ENCODE peak calls at places on chromosomes 13 and 19, in six cellular contexts. One of them, this sample, is unnamed.

GRCh38 chr13:55359067-55359466 is 1781.7 kb upstream of the PRR20A start:
- DNase-seq in Calu3: no peak
- DNase-seq in gastrocnemius medialis: no peak
- DNase-seq in fibroblast of mammary gland: no peak
- DNase-seq in cardiac muscle cell: no peak
- DNase-seq in fibroblast of lung: no peak
- DNase-seq in this sample: no peak

GRCh38 chr13:44309771-44310767 is 63.6 kb upstream of the SERP2 start:
- DNase-seq in Calu3: no peak
- DNase-seq in gastrocnemius medialis: peak; percentile 89
- DNase-seq in fibroblast of mammary gland: peak; percentile 56
- DNase-seq in cardiac muscle cell: no peak
- DNase-seq in fibroblast of lung: peak; percentile 55
- DNase-seq in this sample: no peak

GRCh38 chr13:61891420-61891819 is 475.8 kb upstream of the PCDH20 start:
- DNase-seq in Calu3: no peak
- DNase-seq in gastrocnemius medialis: no peak
- DNase-seq in fibroblast of mammary gland: no peak
- DNase-seq in cardiac muscle cell: no peak
- DNase-seq in fibroblast of lung: no peak
- DNase-seq in this sample: no peak

GRCh38 chr19:41999878-42000208 is 5.8 kb upstream of the ATP1A3 start:
- DNase-seq in Calu3: no peak
- DNase-seq in gastrocnemius medialis: no peak
- DNase-seq in fibroblast of mammary gland: no peak
- DNase-seq in cardiac muscle cell: no peak
- DNase-seq in fibroblast of lung: no peak
- DNase-seq in this sample: no peak

GRCh38 chr13:110869805-110870706 is 44.8 kb downstream of the ANKRD10 start:
- DNase-seq in Calu3: peak; percentile 83
- DNase-seq in gastrocnemius medialis: peak; percentile 98
- DNase-seq in fibroblast of mammary gland: peak; percentile 100
- DNase-seq in cardiac muscle cell: peak; percentile 99
- DNase-seq in fibroblast of lung: peak; percentile 100
- DNase-seq in this sample: peak; percentile 99

GRCh38 chr13:109372666-109373065 is 413.7 kb downstream of the IRS2 start:
- DNase-seq in Calu3: no peak
- DNase-seq in gastrocnemius medialis: no peak
- DNase-seq in fibroblast of mammary gland: no peak
- DNase-seq in cardiac muscle cell: no peak
- DNase-seq in fibroblast of lung: no peak
- DNase-seq in this sample: no peak

GRCh38 chr19:38766276-38767047 is 6.9 kb downstream of the LGALS7 start:
- DNase-seq in Calu3: no peak
- DNase-seq in gastrocnemius medialis: no peak
- DNase-seq in fibroblast of mammary gland: no peak
- DNase-seq in cardiac muscle cell: no peak
- DNase-seq in fibroblast of lung: no peak
- DNase-seq in this sample: no peak

GRCh38 chr13:98174321-98174720 is 2.7 kb downstream of the RNF113B start:
- DNase-seq in Calu3: no peak
- DNase-seq in gastrocnemius medialis: no peak
- DNase-seq in fibroblast of mammary gland: peak; percentile 11
- DNase-seq in cardiac muscle cell: no peak
- DNase-seq in fibroblast of lung: peak; percentile 44
- DNase-seq in this sample: no peak

GRCh38 chr13:94968040-94968756 is 255.9 kb upstream of the SOX21 start:
- DNase-seq in Calu3: no peak
- DNase-seq in gastrocnemius medialis: no peak
- DNase-seq in fibroblast of mammary gland: no peak
- DNase-seq in cardiac muscle cell: peak; percentile 7
- DNase-seq in fibroblast of lung: peak; percentile 20
- DNase-seq in this sample: no peak

GRCh38 chr13:46595136-46595917 is 42.4 kb downstream of the LRCH1 start:
- DNase-seq in Calu3: no peak
- DNase-seq in gastrocnemius medialis: no peak
- DNase-seq in fibroblast of mammary gland: peak; percentile 55
- DNase-seq in cardiac muscle cell: peak; percentile 40
- DNase-seq in fibroblast of lung: peak; percentile 49
- DNase-seq in this sample: no peak

GRCh38 chr19:7657047-7657779 is 11.6 kb upstream of the RETN start:
- DNase-seq in Calu3: no peak
- DNase-seq in gastrocnemius medialis: no peak
- DNase-seq in fibroblast of mammary gland: peak; percentile 12
- DNase-seq in cardiac muscle cell: peak; percentile 54
- DNase-seq in fibroblast of lung: no peak
- DNase-seq in this sample: no peak

GRCh38 chr13:50678464-50679162 is 164.9 kb downstream of the DLEU7 start:
- DNase-seq in Calu3: peak; percentile 3
- DNase-seq in gastrocnemius medialis: no peak
- DNase-seq in fibroblast of mammary gland: peak; percentile 88
- DNase-seq in cardiac muscle cell: peak; percentile 70
- DNase-seq in fibroblast of lung: peak; percentile 99
- DNase-seq in this sample: peak; percentile 87

GRCh38 chr19:52946322-52947310 is 16.1 kb downstream of the ZNF816 start:
- DNase-seq in Calu3: no peak
- DNase-seq in gastrocnemius medialis: no peak
- DNase-seq in fibroblast of mammary gland: peak; percentile 21
- DNase-seq in cardiac muscle cell: peak; percentile 43
- DNase-seq in fibroblast of lung: peak; percentile 25
- DNase-seq in this sample: no peak

GRCh38 chr13:62185631-62186256 is 770.1 kb upstream of the PCDH20 start:
- DNase-seq in Calu3: no peak
- DNase-seq in gastrocnemius medialis: no peak
- DNase-seq in fibroblast of mammary gland: no peak
- DNase-seq in cardiac muscle cell: no peak
- DNase-seq in fibroblast of lung: no peak
- DNase-seq in this sample: no peak

GRCh38 chr19:10747271-10747670 is 29.4 kb downstream of the DNM2 start:
- DNase-seq in Calu3: no peak
- DNase-seq in gastrocnemius medialis: peak; percentile 64
- DNase-seq in fibroblast of mammary gland: no peak
- DNase-seq in cardiac muscle cell: no peak
- DNase-seq in fibroblast of lung: no peak
- DNase-seq in this sample: no peak

GRCh38 chr13:113129921-113130750 is 7.5 kb downstream of the F10 start:
- DNase-seq in Calu3: no peak
- DNase-seq in gastrocnemius medialis: peak; percentile 11
- DNase-seq in fibroblast of mammary gland: no peak
- DNase-seq in cardiac muscle cell: peak; percentile 75
- DNase-seq in fibroblast of lung: peak; percentile 31
- DNase-seq in this sample: no peak

GRCh38 chr19:43560687-43561086 is 14.6 kb downstream of the XRCC1 start:
- DNase-seq in Calu3: peak; percentile 11
- DNase-seq in gastrocnemius medialis: no peak
- DNase-seq in fibroblast of mammary gland: peak; percentile 76
- DNase-seq in cardiac muscle cell: no peak
- DNase-seq in fibroblast of lung: no peak
- DNase-seq in this sample: no peak

GRCh38 chr13:111919286-111919685 is 147.7 kb upstream of the SOX1 start:
- DNase-seq in Calu3: no peak
- DNase-seq in gastrocnemius medialis: no peak
- DNase-seq in fibroblast of mammary gland: no peak
- DNase-seq in cardiac muscle cell: no peak
- DNase-seq in fibroblast of lung: no peak
- DNase-seq in this sample: no peak

GRCh38 chr19:7229735-7230134 is 64.5 kb downstream of the INSR start:
- DNase-seq in Calu3: no peak
- DNase-seq in gastrocnemius medialis: no peak
- DNase-seq in fibroblast of mammary gland: no peak
- DNase-seq in cardiac muscle cell: no peak
- DNase-seq in fibroblast of lung: no peak
- DNase-seq in this sample: no peak

GRCh38 chr13:43195112-43195511 is 171.7 kb downstream of the DNAJC15 start:
- DNase-seq in Calu3: no peak
- DNase-seq in gastrocnemius medialis: no peak
- DNase-seq in fibroblast of mammary gland: no peak
- DNase-seq in cardiac muscle cell: no peak
- DNase-seq in fibroblast of lung: no peak
- DNase-seq in this sample: no peak

GRCh38 chr19:28642787-28643186 is 570.2 kb downstream of the UQCRFS1 start:
- DNase-seq in Calu3: no peak
- DNase-seq in gastrocnemius medialis: no peak
- DNase-seq in fibroblast of mammary gland: no peak
- DNase-seq in cardiac muscle cell: no peak
- DNase-seq in fibroblast of lung: no peak
- DNase-seq in this sample: no peak

GRCh38 chr13:110405597-110406450 is 98.7 kb downstream of the COL4A2 start:
- DNase-seq in Calu3: no peak
- DNase-seq in gastrocnemius medialis: no peak
- DNase-seq in fibroblast of mammary gland: peak; percentile 69
- DNase-seq in cardiac muscle cell: no peak
- DNase-seq in fibroblast of lung: peak; percentile 96
- DNase-seq in this sample: no peak

GRCh38 chr13:35768126-35768525 is 291.6 kb upstream of the MAB21L1 start:
- DNase-seq in Calu3: no peak
- DNase-seq in gastrocnemius medialis: no peak
- DNase-seq in fibroblast of mammary gland: no peak
- DNase-seq in cardiac muscle cell: no peak
- DNase-seq in fibroblast of lung: no peak
- DNase-seq in this sample: no peak

GRCh38 chr13:23466144-23467002 is 32.9 kb upstream of the SACS start:
- DNase-seq in Calu3: peak; percentile 62
- DNase-seq in gastrocnemius medialis: peak; percentile 72
- DNase-seq in fibroblast of mammary gland: peak; percentile 78
- DNase-seq in cardiac muscle cell: peak; percentile 86
- DNase-seq in fibroblast of lung: peak; percentile 79
- DNase-seq in this sample: no peak
- TF ChIP-seq CTCF in Calu3: no peak
- TF ChIP-seq CTCF in gastrocnemius medialis: peak; percentile 72
- TF ChIP-seq CTCF in fibroblast of mammary gland: peak; percentile 53
- TF ChIP-seq CTCF in cardiac muscle cell: peak; percentile 62
- TF ChIP-seq CTCF in fibroblast of lung: peak; percentile 55
- TF ChIP-seq CTCF in this sample: peak; percentile 57

DNA sequence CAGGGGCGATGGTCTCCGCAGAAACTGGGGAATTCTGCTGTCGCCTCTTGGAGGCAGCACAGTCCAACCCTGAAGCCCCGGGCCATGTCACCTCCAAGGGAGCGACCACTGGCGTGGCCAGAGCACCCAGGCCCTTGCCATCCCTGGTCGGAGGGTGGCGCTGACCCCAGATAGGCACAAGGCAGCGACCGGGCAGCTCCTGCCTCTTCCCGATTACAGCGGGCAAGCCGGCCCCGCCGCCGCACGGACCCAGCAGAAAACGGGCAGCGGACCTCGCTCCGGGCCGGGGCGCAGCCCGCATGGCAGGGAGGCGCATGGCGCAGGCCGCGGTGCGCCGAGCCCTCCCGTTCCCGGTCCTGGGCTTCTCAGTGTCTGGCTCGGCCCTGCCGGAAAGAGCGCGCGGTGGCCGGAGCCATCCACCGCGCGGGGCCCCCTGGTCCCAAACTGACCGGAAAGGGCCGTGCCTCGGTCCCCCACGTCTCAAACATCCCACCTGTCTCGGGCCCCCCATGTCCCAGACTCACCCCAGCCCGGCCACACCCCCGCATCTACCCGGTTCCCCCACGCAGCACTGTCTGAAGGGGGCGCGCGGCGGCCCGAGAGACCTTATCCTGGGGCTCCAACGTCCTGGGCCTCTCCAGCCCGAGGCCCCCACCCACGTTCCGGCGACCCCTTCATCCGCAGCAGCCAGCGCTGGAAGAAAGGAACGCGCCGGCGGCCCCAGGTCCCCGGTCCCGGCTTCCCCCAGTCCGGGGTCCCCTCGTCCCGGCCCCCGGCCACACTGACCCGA is 725 bp downstream of the CERS1 start:
- DNase-seq in Calu3: peak; percentile 72
- DNase-seq in gastrocnemius medialis: peak; percentile 68
- DNase-seq in fibroblast of mammary gland: peak; percentile 34
- DNase-seq in cardiac muscle cell: peak; percentile 24
- DNase-seq in fibroblast of lung: peak; percentile 27
- DNase-seq in this sample: no peak
- TF ChIP-seq CTCF in Calu3: peak; percentile 42
- TF ChIP-seq CTCF in gastrocnemius medialis: peak; percentile 56
- TF ChIP-seq CTCF in fibroblast of mammary gland: peak; percentile 28
- TF ChIP-seq CTCF in cardiac muscle cell: peak; percentile 35
- TF ChIP-seq CTCF in fibroblast of lung: peak; percentile 37
- TF ChIP-seq CTCF in this sample: peak; percentile 53

GRCh38 chr19:40136818-40137217 is 46.1 kb upstream of the ZNF780A start:
- DNase-seq in Calu3: no peak
- DNase-seq in gastrocnemius medialis: no peak
- DNase-seq in fibroblast of mammary gland: no peak
- DNase-seq in cardiac muscle cell: no peak
- DNase-seq in fibroblast of lung: no peak
- DNase-seq in this sample: no peak
- TF ChIP-seq CTCF in Calu3: no peak
- TF ChIP-seq CTCF in gastrocnemius medialis: no peak
- TF ChIP-seq CTCF in fibroblast of mammary gland: peak; percentile 8
- TF ChIP-seq CTCF in cardiac muscle cell: no peak
- TF ChIP-seq CTCF in fibroblast of lung: no peak
- TF ChIP-seq CTCF in this sample: no peak

GRCh38 chr19:3097442-3097871 is 3.3 kb downstream of the GNA11 start:
- DNase-seq in Calu3: no peak
- DNase-seq in gastrocnemius medialis: peak; percentile 53
- DNase-seq in fibroblast of mammary gland: no peak
- DNase-seq in cardiac muscle cell: no peak
- DNase-seq in fibroblast of lung: no peak
- DNase-seq in this sample: no peak

GRCh38 chr19:3096267-3096901 is 2.2 kb downstream of the GNA11 start:
- DNase-seq in Calu3: no peak
- DNase-seq in gastrocnemius medialis: no peak
- DNase-seq in fibroblast of mammary gland: no peak
- DNase-seq in cardiac muscle cell: no peak
- DNase-seq in fibroblast of lung: no peak
- DNase-seq in this sample: no peak

GRCh38 chr19:3094638-3095374 is 644 bp downstream of the GNA11 start:
- DNase-seq in Calu3: peak; percentile 4
- DNase-seq in gastrocnemius medialis: no peak
- DNase-seq in fibroblast of mammary gland: peak; percentile 17
- DNase-seq in cardiac muscle cell: peak; percentile 36
- DNase-seq in fibroblast of lung: peak; percentile 27
- DNase-seq in this sample: no peak

GRCh38 chr19:3096902-3097326 is 2.8 kb downstream of the GNA11 start:
- DNase-seq in Calu3: no peak
- DNase-seq in gastrocnemius medialis: no peak
- DNase-seq in fibroblast of mammary gland: no peak
- DNase-seq in cardiac muscle cell: no peak
- DNase-seq in fibroblast of lung: no peak
- DNase-seq in this sample: no peak

DNA sequence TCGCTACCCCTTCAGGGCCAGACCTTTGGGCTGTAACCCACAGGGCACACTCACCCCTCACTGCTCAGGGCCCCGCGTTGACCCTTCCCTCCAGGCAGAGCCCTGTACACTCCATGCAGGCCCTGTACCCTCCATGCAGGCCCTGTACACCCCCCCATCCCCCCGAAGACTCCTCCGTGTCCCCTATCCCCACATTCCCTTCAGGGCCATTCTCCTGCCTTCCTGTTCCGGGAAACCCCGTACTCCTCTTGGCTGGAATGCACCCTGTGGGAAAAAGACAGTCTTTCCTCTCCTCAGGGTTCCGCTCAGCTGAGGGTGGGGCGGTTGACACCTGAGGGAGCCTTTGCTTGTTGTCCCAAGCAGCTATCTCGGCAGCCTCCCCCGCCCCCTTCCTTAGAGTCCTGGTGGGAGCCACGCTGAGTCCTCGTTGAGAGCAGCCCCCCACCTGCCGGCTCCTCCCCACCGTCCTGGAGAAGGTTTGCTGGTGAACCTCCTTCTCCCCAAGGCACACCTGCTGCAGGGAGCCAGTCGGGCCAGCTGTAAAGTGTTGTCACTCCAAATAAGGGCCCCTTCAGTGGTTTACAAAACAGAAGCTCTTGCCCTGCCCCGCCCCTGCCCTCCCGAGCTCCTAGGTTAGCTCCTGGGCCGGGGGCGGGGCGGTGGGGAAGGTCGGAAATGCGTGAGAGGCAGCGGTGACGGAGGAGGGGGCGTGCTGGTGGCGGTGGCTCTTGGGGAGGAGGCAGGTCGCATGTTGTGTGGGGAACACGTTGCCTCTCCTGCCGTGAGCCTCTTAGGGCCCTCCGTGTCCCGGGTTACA is 1.4 kb downstream of the GNA11 start:
- DNase-seq in Calu3: peak; percentile 5
- DNase-seq in gastrocnemius medialis: no peak
- DNase-seq in fibroblast of mammary gland: no peak
- DNase-seq in cardiac muscle cell: no peak
- DNase-seq in fibroblast of lung: no peak
- DNase-seq in this sample: no peak
- TF ChIP-seq CTCF in Calu3: no peak
- TF ChIP-seq CTCF in gastrocnemius medialis: no peak
- TF ChIP-seq CTCF in fibroblast of mammary gland: no peak
- TF ChIP-seq CTCF in cardiac muscle cell: no peak
- TF ChIP-seq CTCF in fibroblast of lung: no peak
- TF ChIP-seq CTCF in this sample: no peak

This sample was measured in AG09309.